ENCODE peak calls at places on chromosomes 6 and 20, in four cellular contexts. I is breast epithelium, D is ovary, R is Peyer's patch. V is an unnamed sample. For H3K36me3, the result is how much of the 10 kb centered on the place peaks cover.

GRCh38 chr6:149985506-149985937 is 21.8 kb downstream of the ULBP1 start:
- DNase-seq in I (no peak), D (no peak), R (no peak), V (no peak)

GRCh38 chr6:166106076-166106686 is 61.5 kb downstream of the TBXT start:
- DNase-seq in I (no peak), D (peak), R (peak), V (peak)

GRCh38 chr6:139429559-139430150 is 55.2 kb upstream of the CITED2 start:
- DNase-seq in I (no peak), D (no peak), R (no peak), V (no peak)

GRCh38 chr20:62365814-62366369 is 1.2 kb downstream of the LAMA5 start:
- DNase-seq in I (no peak), D (peak), R (no peak), V (peak)

GRCh38 chr6:5401845-5402738 is 140.8 kb downstream of the FARS2 start:
- DNase-seq in I (no peak), D (no peak), R (no peak), V (no peak)

GRCh38 chr6:134132494-134133141 is 80.2 kb upstream of the SLC2A12 start:
- DNase-seq in I (no peak), D (no peak), R (no peak), V (no peak)

GRCh38 chr20:60695223-60695622 is 556.8 kb upstream of the CDH4 start:
- DNase-seq in I (no peak), D (no peak), R (no peak), V (no peak)

GRCh38 chr6:158707120-158707519 is 57.3 kb downstream of the SYTL3 start:
- DNase-seq in I (no peak), D (no peak), R (peak), V (no peak)

GRCh38 chr6:56642366-56643261 is at the start of gene DST:
- DNase-seq in I (peak), D (no peak), R (no peak), V (peak)

GRCh38 chr6:45631396-45631795 is 253.7 kb upstream of the SUPT3H start:
- DNase-seq in I (no peak), D (no peak), R (no peak), V (no peak)

GRCh38 chr6:57262491-57262890 is 40.4 kb upstream of the RAB23 start:
- DNase-seq in I (peak), D (peak), R (peak), V (no peak)

GRCh38 chr20:62475819-62476073 is at the start of gene GATA5:
- DNase-seq in I (no peak), D (no peak), R (no peak), V (no peak)

GRCh38 chr20:24729896-24730605 is 219.0 kb upstream of the CST7 start:
- DNase-seq in I (no peak), D (no peak), R (no peak), V (no peak)

GRCh38 chr6:17865243-17865642 is 122.2 kb downstream of the KIF13A start:
- DNase-seq in I (peak), D (no peak), R (no peak), V (peak)

GRCh38 chr6:71280701-71281100 is 7.9 kb upstream of the OGFRL1 start:
- DNase-seq in I (no peak), D (no peak), R (no peak), V (no peak)

GRCh38 chr6:143096403-143096802 is 35.7 kb downstream of the AIG1 start:
- DNase-seq in I (no peak), D (no peak), R (no peak), V (no peak)

GRCh38 chr6:143098054-143098673 is 37.5 kb downstream of the AIG1 start:
- DNase-seq in I (no peak), D (no peak), R (no peak), V (no peak)

GRCh38 chr6:143099647-143100046 is 39.0 kb downstream of the AIG1 start:
- DNase-seq in I (no peak), D (no peak), R (no peak), V (no peak)

GRCh38 chr6:143100429-143100828 is 39.7 kb downstream of the AIG1 start:
- DNase-seq in I (no peak), D (no peak), R (no peak), V (no peak)

GRCh38 chr6:143097224-143097795 is 36.6 kb downstream of the AIG1 start:
- DNase-seq in I (no peak), D (no peak), R (no peak), V (no peak)
- H3K27ac ChIP-seq in I (no peak), D (no peak), R (no peak), V (no peak)

GRCh38 chr6:38387461-38387860 is 252.3 kb downstream of the BTBD9 start:
- DNase-seq in I (no peak), D (no peak), R (no peak), V (no peak)
- H3K36me3 ChIP-seq in I (under half), D (under half), R (under half), V (under half)

DNA sequence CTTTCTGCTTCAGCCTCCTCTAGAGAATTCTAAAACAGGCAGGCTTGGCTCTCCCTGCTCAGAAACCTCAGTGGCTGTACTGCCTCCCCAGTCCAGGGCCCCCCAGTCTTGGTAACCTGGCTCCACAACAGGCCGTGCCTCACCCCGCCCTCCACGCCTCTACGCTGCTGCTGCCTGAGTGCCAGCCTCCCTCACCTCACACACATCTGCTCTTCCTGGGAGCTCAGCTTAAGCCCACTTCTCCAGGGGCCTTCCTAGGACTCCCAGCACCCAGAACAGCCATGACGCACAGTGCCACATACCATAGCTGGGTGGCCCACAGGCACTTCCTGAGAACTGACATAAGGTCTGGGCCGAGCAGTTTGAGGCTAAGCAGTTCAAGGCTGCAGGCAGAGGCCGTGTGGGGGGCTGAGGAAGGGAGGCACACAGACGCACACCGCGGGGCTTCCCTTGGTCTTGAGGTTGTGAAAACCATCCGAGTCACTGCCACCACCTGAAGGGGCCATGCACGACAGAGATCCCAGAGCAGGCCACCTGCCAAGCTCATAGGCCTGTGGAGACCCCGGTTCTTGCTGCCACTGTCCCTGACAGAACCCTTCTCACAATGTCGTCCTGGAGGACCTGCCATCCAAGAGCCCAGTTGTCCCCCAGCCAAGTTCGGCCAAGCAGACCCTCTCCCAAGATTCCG is 42.6 kb downstream of the DSTN start:
- DNase-seq in I (peak), D (peak), R (peak), V (no peak)
- TF ChIP-seq POLR2A in I (no peak), D (no peak), R (no peak), V (no peak)

GRCh38 chr6:35470663-35471120 is 2.5 kb downstream of the RPL10A start:
- DNase-seq in I (no peak), D (no peak), R (no peak), V (no peak)
- H3K27ac ChIP-seq in I (peak), D (no peak), R (peak), V (peak)

GRCh38 chr20:50737352-50737751 is 6.0 kb downstream of the PARD6B start:
- DNase-seq in I (no peak), D (no peak), R (no peak), V (no peak)
- H3K36me3 ChIP-seq in I (under half), D (under half), R (under half), V (under half)

DNA sequence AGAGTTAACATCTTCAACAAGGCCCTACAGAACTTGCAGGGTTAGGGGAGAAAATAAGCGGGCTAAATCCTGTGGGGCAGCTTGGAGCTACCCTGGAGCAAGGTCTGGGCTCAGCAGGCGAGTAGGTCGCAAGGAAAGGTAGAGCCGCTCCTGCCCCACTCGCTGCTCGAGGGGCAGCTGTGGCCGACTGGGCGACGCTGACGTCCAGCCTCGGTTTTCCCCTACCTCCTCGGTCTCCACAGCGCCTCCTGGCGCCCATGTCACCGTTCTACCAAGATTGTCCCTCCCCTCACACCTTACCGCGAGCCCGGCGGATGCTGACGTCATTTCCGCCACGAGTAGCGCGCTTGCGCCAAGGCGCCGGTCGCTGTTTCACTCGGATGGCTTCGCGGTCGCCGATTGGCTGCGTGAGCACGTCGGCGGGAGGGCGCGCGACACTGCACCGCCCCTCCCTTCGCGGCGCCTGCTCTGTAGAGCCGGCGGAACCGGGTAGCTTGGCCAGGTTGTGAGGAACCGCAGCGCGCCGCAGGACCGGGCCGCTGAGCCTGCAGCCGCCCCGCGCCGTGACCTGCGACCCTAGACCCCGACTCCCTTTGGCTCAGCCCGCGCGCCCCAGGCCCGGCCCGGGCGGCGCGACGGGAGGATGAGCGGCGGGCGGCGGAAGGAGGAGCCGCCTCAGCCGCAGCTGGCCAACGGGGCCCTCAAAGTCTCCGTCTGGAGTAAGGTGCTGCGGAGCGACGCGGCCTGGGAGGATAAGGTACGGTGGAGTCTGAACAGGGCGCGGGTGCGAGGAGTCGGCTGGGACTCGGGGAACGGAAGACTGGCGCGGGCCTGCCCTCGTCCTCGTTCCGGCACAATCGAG is at the start of gene RAB5IF:
- DNase-seq in I (peak), D (peak), R (peak), V (peak)
- TF ChIP-seq POLR2A in I (no peak), D (peak), R (peak), V (peak)

GRCh38 chr6:115720900-115721299 is 339.8 kb downstream of the FRK start:
- DNase-seq in I (no peak), D (no peak), R (no peak), V (no peak)
- H3K27ac ChIP-seq in I (no peak), D (no peak), R (no peak), V (no peak)

GRCh38 chr6:34439442-34439841 is 13.6 kb upstream of the RPS10 start:
- DNase-seq in I (no peak), D (no peak), R (no peak), V (no peak)
- H3K36me3 ChIP-seq in I (under half), D (under half), R (under half), V (under half)

GRCh38 chr6:128727500-128727899 is 155.4 kb upstream of the LAMA2 start:
- DNase-seq in I (no peak), D (no peak), R (no peak), V (no peak)

GRCh38 chr6:128736780-128737179 is 146.2 kb upstream of the LAMA2 start:
- DNase-seq in I (no peak), D (no peak), R (no peak), V (no peak)

GRCh38 chr6:128725271-128726233 is 157.4 kb upstream of the LAMA2 start:
- DNase-seq in I (no peak), D (peak), R (no peak), V (no peak)

GRCh38 chr6:128731249-128732165 is 151.4 kb upstream of the LAMA2 start:
- DNase-seq in I (no peak), D (no peak), R (no peak), V (no peak)
- TF ChIP-seq POLR2A in I (no peak), D (no peak), R (no peak), V (no peak)